ENCODE peak calls at places on chromosomes 13 and 19, in ten cellular contexts. R is sigmoid colon; T is HFFc6; L is hepatic stellate cell; C is stimulated activated CD4-positive, alpha-beta T cell treated with anti-CD3 and anti-CD28 coated beads, Interleukin-2, amount 100 ng/mL, for 48 hours; W is thoracic aorta; M is T-helper 1 cell; I is astrocyte of the hippocampus; F is mesothelial cell of epicardium; S is ELR. A is an unnamed sample.

GRCh38 chr13:73593199-73593765 is 534.5 kb downstream of the KLF5 start:
- DNase-seq in S (no peak), T (no peak), M (no peak), F (no peak), I (no peak), C (no peak), R (no peak), L (no peak), W (no peak), A (no peak)

GRCh38 chr13:105665284-105665683 is 870.2 kb downstream of the EFNB2 start:
- DNase-seq in C (no peak), F (no peak), S (peak), M (no peak), L (no peak), T (no peak), R (no peak), I (peak), W (no peak), A (no peak)

GRCh38 chr13:61927648-61928047 is 512.0 kb upstream of the PCDH20 start:
- DNase-seq in S (no peak), T (no peak), C (no peak), F (no peak), I (no peak), W (no peak), R (no peak), L (no peak), M (no peak), A (no peak)

GRCh38 chr13:69676286-69676685 is 431.3 kb upstream of the ATXN8OS start:
- DNase-seq in R (no peak), L (no peak), F (no peak), I (no peak), C (no peak), M (no peak), S (no peak), W (no peak), T (no peak), A (no peak)

GRCh38 chr19:10655457-10656312 is 1.5 kb downstream of the ILF3 start:
- DNase-seq in L (peak), T (peak), R (no peak), M (no peak), S (peak), W (no peak), C (no peak), I (peak), F (no peak), A (peak)

GRCh38 chr19:2888739-2889224 is 11.9 kb upstream of the ZNF57 start:
- DNase-seq in S (no peak), I (no peak), T (no peak), C (peak), R (no peak), M (peak), L (no peak), F (no peak), W (no peak), A (no peak)

GRCh38 chr13:22937241-22937640 is 243.5 kb upstream of the SGCG start:
- DNase-seq in I (no peak), W (no peak), C (no peak), M (no peak), F (no peak), T (no peak), L (no peak), R (no peak), S (no peak), A (no peak)

GRCh38 chr13:25945596-25945995 is 106.2 kb downstream of the SHISA2 start:
- DNase-seq in T (no peak), C (no peak), M (no peak), R (no peak), F (no peak), S (peak), L (no peak), I (peak), W (no peak), A (no peak)

GRCh38 chr13:79404985-79405384 is 1.1 kb downstream of the RBM26 start:
- DNase-seq in S (peak), T (no peak), L (no peak), R (no peak), I (no peak), W (no peak), F (no peak), M (no peak), C (no peak), A (no peak)

GRCh38 chr19:33736158-33736557 is 60.5 kb upstream of the KCTD15 start:
- DNase-seq in F (no peak), M (no peak), W (no peak), R (no peak), C (no peak), L (no peak), I (no peak), S (no peak), T (no peak), A (no peak)

GRCh38 chr13:32501058-32501457 is 37.5 kb downstream of the N4BP2L2 start:
- DNase-seq in T (no peak), S (peak), R (no peak), I (no peak), L (no peak), C (no peak), F (no peak), M (no peak), W (no peak), A (peak)

GRCh38 chr19:18929311-18929710 is 9.8 kb downstream of the DDX49 start:
- DNase-seq in S (no peak), C (no peak), T (no peak), W (no peak), F (no peak), I (no peak), R (no peak), M (no peak), L (no peak), A (no peak)

GRCh38 chr19:1244693-1245451 is 3.3 kb downstream of the ATP5F1D start:
- DNase-seq in L (no peak), S (no peak), I (no peak), R (peak), M (no peak), F (no peak), C (no peak), W (no peak), T (no peak), A (no peak)

GRCh38 chr19:45782820-45783785 is 813 bp upstream of the DMPK start:
- DNase-seq in F (no peak), T (peak), M (no peak), R (peak), L (peak), S (peak), C (no peak), I (peak), W (no peak), A (peak)

GRCh38 chr19:33403221-33403972 is 29.9 kb downstream of the CEBPG start:
- DNase-seq in F (no peak), C (no peak), S (no peak), T (no peak), L (no peak), M (peak), W (no peak), R (peak), I (no peak), A (no peak)

GRCh38 chr13:46830405-46831005 is 33.5 kb upstream of the ESD start:
- DNase-seq in I (no peak), M (no peak), R (no peak), L (no peak), S (no peak), C (no peak), W (no peak), T (no peak), F (no peak), A (no peak)

GRCh38 chr13:26707122-26708006 is 53.2 kb downstream of the GPR12 start:
- DNase-seq in C (no peak), I (peak), S (peak), R (no peak), W (no peak), L (peak), M (no peak), F (no peak), T (peak), A (peak)

GRCh38 chr13:53601181-53601580 is 572.6 kb downstream of the OLFM4 start:
- DNase-seq in C (no peak), R (no peak), S (no peak), I (no peak), M (no peak), L (no peak), F (no peak), W (no peak), T (no peak), A (no peak)

GRCh38 chr19:14686411-14686810 is 3.4 kb upstream of the ZNF333 start:
- DNase-seq in F (no peak), R (no peak), T (peak), I (peak), L (no peak), S (peak), M (no peak), W (no peak), C (peak), A (no peak)

GRCh38 chr13:71873418-71874276 is 6.6 kb upstream of the DACH1 start:
- DNase-seq in F (no peak), W (no peak), S (no peak), I (no peak), M (no peak), R (no peak), L (no peak), T (no peak), C (no peak), A (no peak)

GRCh38 chr19:3577741-3578344 is 5.1 kb downstream of the HMG20B start:
- DNase-seq in I (no peak), F (no peak), T (no peak), W (no peak), S (no peak), C (no peak), L (no peak), M (no peak), R (no peak), A (no peak)

GRCh38 chr13:58953638-58954037 is 1210.1 kb downstream of the DIAPH3 start:
- DNase-seq in M (no peak), F (no peak), W (no peak), S (no peak), I (peak), T (no peak), L (no peak), C (no peak), R (no peak), A (no peak)

GRCh38 chr13:26653310-26653709 is 95.8 kb downstream of the WASF3 start:
- DNase-seq in C (no peak), I (no peak), T (peak), F (no peak), R (no peak), M (no peak), L (no peak), W (no peak), S (peak), A (peak)

GRCh38 chr13:30364876-30365275 is 57.4 kb upstream of the UBE2L5 start:
- DNase-seq in R (no peak), L (peak), T (peak), C (no peak), M (no peak), F (no peak), S (peak), I (no peak), W (no peak), A (peak)

GRCh38 chr13:74246398-74246975 is 112.3 kb upstream of the KLF12 start:
- DNase-seq in I (peak), R (peak), C (no peak), L (no peak), M (no peak), T (no peak), F (no peak), S (no peak), W (no peak), A (no peak)

GRCh38 chr13:100491164-100491847 is 97.3 kb downstream of the GGACT start:
- DNase-seq in F (no peak), S (no peak), T (no peak), I (peak), L (no peak), W (no peak), M (no peak), C (no peak), R (peak), A (peak)

GRCh38 chr19:35045667-35046300 is 4.3 kb downstream of the HPN start:
- DNase-seq in I (no peak), T (peak), R (no peak), F (no peak), M (no peak), S (peak), C (peak), L (peak), W (no peak), A (no peak)

GRCh38 chr13:79810671-79811070 is 329.7 kb downstream of the NDFIP2 start:
- DNase-seq in F (no peak), C (no peak), W (no peak), I (peak), R (no peak), S (peak), L (peak), M (no peak), T (peak), A (peak)

GRCh38 chr19:6527893-6528543 is 2.8 kb upstream of the TNFSF9 start:
- DNase-seq in I (no peak), L (no peak), T (no peak), W (no peak), F (no peak), M (no peak), S (no peak), C (no peak), R (no peak), A (no peak)

GRCh38 chr13:43143591-43143990 is 120.2 kb downstream of the DNAJC15 start:
- DNase-seq in R (no peak), S (peak), M (no peak), W (no peak), T (no peak), L (no peak), F (no peak), I (no peak), C (no peak), A (no peak)

GRCh38 chr13:37486171-37486661 is 112.4 kb downstream of the POSTN start:
- DNase-seq in I (no peak), L (no peak), S (no peak), R (no peak), C (no peak), M (no peak), T (no peak), F (no peak), W (no peak), A (no peak)

GRCh38 chr13:49356224-49356623 is 87.6 kb downstream of the CAB39L start:
- DNase-seq in W (no peak), T (peak), L (peak), R (no peak), F (no peak), M (no peak), I (peak), C (no peak), S (peak), A (peak)

GRCh38 chr19:51460164-51460992 is 2.1 kb upstream of the SIGLEC8 start:
- DNase-seq in R (peak), F (no peak), W (no peak), S (peak), I (peak), L (no peak), M (no peak), C (no peak), T (no peak), A (no peak)

GRCh38 chr19:41955521-41955920 is 3.6 kb downstream of the RABAC1 start:
- DNase-seq in R (no peak), S (no peak), F (no peak), T (no peak), L (no peak), C (no peak), W (no peak), M (no peak), I (no peak), A (no peak)

GRCh38 chr13:50421457-50422130 is 406.4 kb downstream of the KCNRG start:
- DNase-seq in L (no peak), M (no peak), S (peak), F (no peak), W (no peak), R (no peak), I (no peak), T (no peak), C (no peak), A (no peak)

A was measured in foreskin melanocyte.